ENCODE peak calls at places on chromosomes 16 and 17, in nine cellular contexts. O is left cardiac atrium; W is Jurkat, Clone E6-1; U is BE2C; L is NCI-H1092; C is left ventricle myocardium inferior; H is uterus; N is foreskin melanocyte; M is CD4-positive, CD25-positive, alpha-beta regulatory T cell. E is an unnamed sample.

GRCh38 chr16:23296994-23297393 is 5.1 kb upstream of the SCNN1B start:
- DNase-seq in L (no peak), C (no peak), W (peak; percentile 22), U (peak; percentile 60), M (no peak), H (no peak), O (no peak), N (no peak), E (peak; percentile 70)

GRCh38 chr17:59381716-59382570 is 50.5 kb downstream of the YPEL2 start:
- DNase-seq in L (peak; percentile 54), O (peak; percentile 55), N (peak; percentile 61), U (no peak), W (no peak), H (peak; percentile 43), C (peak; percentile 59), M (no peak), E (no peak)

GRCh38 chr17:6591599-6592158 is 35.3 kb upstream of the PITPNM3 start:
- DNase-seq in C (no peak), N (no peak), O (no peak), U (no peak), W (peak; percentile 5), H (no peak), L (no peak), M (no peak), E (no peak)

GRCh38 chr16:80940069-80940856 is 66.4 kb downstream of the CMC2 start:
- DNase-seq in H (no peak), W (no peak), U (no peak), O (no peak), L (no peak), M (no peak), N (no peak), C (no peak), E (no peak)

GRCh38 chr16:67244387-67245188 is 2.7 kb downstream of the FHOD1 start:
- DNase-seq in M (peak; percentile 52), U (peak; percentile 46), H (peak; percentile 66), N (peak; percentile 87), C (peak; percentile 77), L (no peak), W (peak; percentile 74), O (peak; percentile 84), E (peak; percentile 51)

GRCh38 chr16:24347556-24347955 is 91.4 kb downstream of the CACNG3 start:
- DNase-seq in L (no peak), N (no peak), C (no peak), M (no peak), U (no peak), W (no peak), O (no peak), H (no peak), E (no peak)

GRCh38 chr16:88384222-88385111 is 1.7 kb downstream of the ZNF469 start:
- DNase-seq in C (no peak), M (no peak), O (peak; percentile 10), N (no peak), U (peak; percentile 4), L (no peak), H (no peak), W (no peak), E (no peak)

GRCh38 chr17:40536731-40537171 is 28.5 kb downstream of the CCR7 start:
- DNase-seq in L (no peak), C (no peak), M (no peak), W (no peak), O (peak; percentile 71), U (no peak), H (peak; percentile 72), N (no peak), E (no peak)

GRCh38 chr17:30524847-30525246 is 47.6 kb downstream of the GOSR1 start:
- DNase-seq in C (no peak), H (no peak), W (no peak), O (no peak), L (no peak), M (no peak), N (no peak), U (no peak), E (no peak)

GRCh38 chr17:266701-267656 is 85.5 kb upstream of the DOC2B start:
- DNase-seq in L (no peak), O (peak; percentile 82), W (no peak), C (peak; percentile 48), N (peak; percentile 8), M (no peak), U (no peak), H (peak; percentile 29), E (no peak)

GRCh38 chr16:2964416-2965223 is 545 bp downstream of the KREMEN2 start:
- DNase-seq in U (peak; percentile 99), H (no peak), W (peak; percentile 63), N (no peak), M (peak; percentile 66), C (no peak), L (peak; percentile 19), O (no peak), E (peak; percentile 94)

GRCh38 chr16:87713469-87714229 is 52.1 kb downstream of the KLHDC4 start:
- DNase-seq in O (no peak), C (no peak), U (no peak), N (no peak), W (peak; percentile 94), M (no peak), H (no peak), L (no peak), E (no peak)

GRCh38 chr17:59254742-59255141 is 34.4 kb downstream of the GDPD1 start:
- DNase-seq in N (no peak), H (no peak), M (no peak), C (no peak), L (no peak), O (no peak), W (no peak), U (no peak), E (no peak)

GRCh38 chr16:81315271-81316175 is 761 bp downstream of the GAN start:
- DNase-seq in H (peak; percentile 43), L (no peak), W (no peak), C (peak; percentile 58), O (peak; percentile 71), M (peak; percentile 13), U (peak; percentile 54), N (peak; percentile 26), E (peak; percentile 35)

GRCh38 chr16:31713945-31714898 is 159.4 kb upstream of the ZNF267 start:
- DNase-seq in U (no peak), W (no peak), C (no peak), M (no peak), O (no peak), L (no peak), N (no peak), H (no peak), E (peak; percentile 60)

GRCh38 chr16:58459344-58460218 is 40.4 kb upstream of the NDRG4 start:
- DNase-seq in L (no peak), N (no peak), C (no peak), U (no peak), W (no peak), H (peak; percentile 78), O (peak; percentile 50), M (no peak), E (no peak)

GRCh38 chr16:85238233-85238647 is 126.0 kb upstream of the CIBAR2 start:
- DNase-seq in C (peak; percentile 51), U (peak; percentile 32), W (no peak), O (peak; percentile 86), M (no peak), L (peak; percentile 84), N (no peak), H (peak; percentile 90), E (peak; percentile 79)

GRCh38 chr16:1080801-1081733 is 8.5 kb downstream of the SSTR5 start:
- DNase-seq in L (no peak), C (no peak), U (no peak), H (no peak), M (no peak), O (no peak), N (no peak), W (no peak), E (no peak)

GRCh38 chr17:65389426-65389825 is 172.0 kb downstream of the AXIN2 start:
- DNase-seq in U (no peak), C (no peak), M (no peak), W (no peak), L (no peak), H (no peak), N (no peak), O (no peak), E (no peak)

GRCh38 chr17:60392845-60393702 is 1.1 kb upstream of the USP32 start:
- DNase-seq in M (peak; percentile 4), W (peak; percentile 48), U (peak; percentile 47), N (no peak), C (no peak), L (peak; percentile 45), O (peak; percentile 28), H (peak; percentile 31), E (peak; percentile 28)

GRCh38 chr17:75152971-75153853 is 1.1 kb downstream of the JPT1 start:
- DNase-seq in O (no peak), N (no peak), M (no peak), U (peak; percentile 55), W (no peak), C (no peak), L (peak; percentile 19), H (no peak), E (peak; percentile 64)

GRCh38 chr16:68368602-68368944 is 57.8 kb downstream of the PRMT7 start:
- DNase-seq in O (no peak), L (no peak), N (no peak), W (no peak), M (no peak), C (no peak), U (no peak), H (no peak), E (peak; percentile 64)

E was measured in ELF-1.